ENCODE peak calls at places on chromosomes 1 and 21, in five cellular contexts. One of them, this sample, is unnamed.
A peak's percentile ranks its signal among the peaks of the same experiment; 100 is the strongest.

GRCh38 chr1:180151508-180151907 is 3.2 kb upstream of the QSOX1 start:
- DNase-seq in HCT116: no peak
- DNase-seq in SK-N-SH: no peak
- DNase-seq in GM12878: no peak
- DNase-seq in HepG2: no peak
- DNase-seq in this sample: no peak

GRCh38 chr1:27349784-27350672 is 8.2 kb downstream of the SYTL1 start:
- DNase-seq in HCT116: no peak
- DNase-seq in SK-N-SH: peak; percentile 94
- DNase-seq in GM12878: no peak
- DNase-seq in HepG2: no peak
- DNase-seq in this sample: no peak

GRCh38 chr1:87024936-87025537 is 110.6 kb downstream of the HS2ST1 start:
- DNase-seq in HCT116: peak; percentile 15
- DNase-seq in SK-N-SH: peak; percentile 34
- DNase-seq in GM12878: no peak
- DNase-seq in HepG2: peak; percentile 58
- DNase-seq in this sample: peak; percentile 56

GRCh38 chr1:37851271-37851670 is 8.1 kb downstream of the MTF1 start:
- DNase-seq in HCT116: no peak
- DNase-seq in SK-N-SH: no peak
- DNase-seq in GM12878: no peak
- DNase-seq in HepG2: no peak
- DNase-seq in this sample: no peak

GRCh38 chr1:8351693-8352470 is 34.0 kb downstream of the SLC45A1 start:
- DNase-seq in HCT116: no peak
- DNase-seq in SK-N-SH: peak; percentile 75
- DNase-seq in GM12878: no peak
- DNase-seq in HepG2: peak; percentile 45
- DNase-seq in this sample: peak; percentile 68

GRCh38 chr1:234699795-234700665 is 90.1 kb upstream of the IRF2BP2 start:
- DNase-seq in HCT116: peak; percentile 10
- DNase-seq in SK-N-SH: peak; percentile 36
- DNase-seq in GM12878: peak; percentile 83
- DNase-seq in HepG2: no peak
- DNase-seq in this sample: peak; percentile 74

GRCh38 chr1:216222302-216222701 is 200.9 kb downstream of the USH2A start:
- DNase-seq in HCT116: no peak
- DNase-seq in SK-N-SH: no peak
- DNase-seq in GM12878: no peak
- DNase-seq in HepG2: no peak
- DNase-seq in this sample: no peak

GRCh38 chr1:226603030-226603960 is 54.7 kb downstream of the STUM start:
- DNase-seq in HCT116: no peak
- DNase-seq in SK-N-SH: no peak
- DNase-seq in GM12878: no peak
- DNase-seq in HepG2: no peak
- DNase-seq in this sample: no peak

GRCh38 chr21:36692125-36692843 is 6.6 kb upstream of the SIM2 start:
- DNase-seq in HCT116: no peak
- DNase-seq in SK-N-SH: no peak
- DNase-seq in GM12878: no peak
- DNase-seq in HepG2: no peak
- DNase-seq in this sample: no peak

GRCh38 chr1:94463765-94464330 is 45.7 kb downstream of the ABCD3 start:
- DNase-seq in HCT116: peak; percentile 49
- DNase-seq in SK-N-SH: peak; percentile 4
- DNase-seq in GM12878: no peak
- DNase-seq in HepG2: peak; percentile 71
- DNase-seq in this sample: peak; percentile 17

GRCh38 chr21:38914531-38915385 is 109.0 kb downstream of the ETS2 start:
- DNase-seq in HCT116: peak; percentile 28
- DNase-seq in SK-N-SH: no peak
- DNase-seq in GM12878: no peak
- DNase-seq in HepG2: peak; percentile 25
- DNase-seq in this sample: no peak

GRCh38 chr1:152436593-152437338 is 22.7 kb upstream of the CRNN start:
- DNase-seq in HCT116: no peak
- DNase-seq in SK-N-SH: no peak
- DNase-seq in GM12878: no peak
- DNase-seq in HepG2: no peak
- DNase-seq in this sample: no peak

GRCh38 chr1:199688133-199688676 is 339.3 kb upstream of the NR5A2 start:
- DNase-seq in HCT116: no peak
- DNase-seq in SK-N-SH: no peak
- DNase-seq in GM12878: no peak
- DNase-seq in HepG2: no peak
- DNase-seq in this sample: no peak

GRCh38 chr21:25639922-25640670 is 1.0 kb downstream of the JAM2 start:
- DNase-seq in HCT116: no peak
- DNase-seq in SK-N-SH: peak; percentile 73
- DNase-seq in GM12878: no peak
- DNase-seq in HepG2: no peak
- DNase-seq in this sample: no peak

GRCh38 chr1:157095551-157095950 is 4.1 kb downstream of the ETV3L start:
- DNase-seq in HCT116: no peak
- DNase-seq in SK-N-SH: peak; percentile 10
- DNase-seq in GM12878: no peak
- DNase-seq in HepG2: no peak
- DNase-seq in this sample: no peak

GRCh38 chr1:31927661-31927980 is 10.5 kb downstream of the PTP4A2 start:
- DNase-seq in HCT116: no peak
- DNase-seq in SK-N-SH: no peak
- DNase-seq in GM12878: no peak
- DNase-seq in HepG2: no peak
- DNase-seq in this sample: no peak

GRCh38 chr1:234613128-234613875 is 3.3 kb upstream of the IRF2BP2 start:
- DNase-seq in HCT116: no peak
- DNase-seq in SK-N-SH: no peak
- DNase-seq in GM12878: no peak
- DNase-seq in HepG2: peak; percentile 55
- DNase-seq in this sample: no peak

GRCh38 chr1:37096523-37096922 is 62.2 kb upstream of the GRIK3 start:
- DNase-seq in HCT116: peak; percentile 16
- DNase-seq in SK-N-SH: peak; percentile 30
- DNase-seq in GM12878: no peak
- DNase-seq in HepG2: peak; percentile 63
- DNase-seq in this sample: peak; percentile 51

GRCh38 chr1:88180449-88181108 is 503.5 kb upstream of the PKN2 start:
- DNase-seq in HCT116: peak; percentile 71
- DNase-seq in SK-N-SH: peak; percentile 44
- DNase-seq in GM12878: peak; percentile 35
- DNase-seq in HepG2: peak; percentile 89
- DNase-seq in this sample: peak; percentile 62

GRCh38 chr1:44112486-44112885 is 6.1 kb upstream of the KLF17 start:
- DNase-seq in HCT116: no peak
- DNase-seq in SK-N-SH: no peak
- DNase-seq in GM12878: no peak
- DNase-seq in HepG2: no peak
- DNase-seq in this sample: no peak

GRCh38 chr1:202599669-202600431 is 110.4 kb downstream of the SYT2 start:
- DNase-seq in HCT116: peak; percentile 34
- DNase-seq in SK-N-SH: peak; percentile 80
- DNase-seq in GM12878: no peak
- DNase-seq in HepG2: peak; percentile 49
- DNase-seq in this sample: peak; percentile 74

GRCh38 chr1:40634901-40635655 is 30.4 kb downstream of the RIMS3 start:
- DNase-seq in HCT116: no peak
- DNase-seq in SK-N-SH: no peak
- DNase-seq in GM12878: no peak
- DNase-seq in HepG2: no peak
- DNase-seq in this sample: no peak

GRCh38 chr1:3367376-3367775 is 87.1 kb upstream of the ARHGEF16 start:
- DNase-seq in HCT116: no peak
- DNase-seq in SK-N-SH: no peak
- DNase-seq in GM12878: no peak
- DNase-seq in HepG2: no peak
- DNase-seq in this sample: no peak

GRCh38 chr1:3733603-3734591 is 18.4 kb upstream of the CCDC27 start:
- DNase-seq in HCT116: no peak
- DNase-seq in SK-N-SH: no peak
- DNase-seq in GM12878: no peak
- DNase-seq in HepG2: peak; percentile 27
- DNase-seq in this sample: no peak

GRCh38 chr1:208513799-208514198 is 269.6 kb upstream of the PLXNA2 start:
- DNase-seq in HCT116: no peak
- DNase-seq in SK-N-SH: no peak
- DNase-seq in GM12878: no peak
- DNase-seq in HepG2: no peak
- DNase-seq in this sample: no peak

GRCh38 chr1:243294723-243295121 is 38.9 kb downstream of the SDCCAG8 start:
- DNase-seq in HCT116: no peak
- DNase-seq in SK-N-SH: peak; percentile 11
- DNase-seq in GM12878: no peak
- DNase-seq in HepG2: no peak
- DNase-seq in this sample: no peak

GRCh38 chr1:36889478-36889845 is 144.9 kb downstream of the GRIK3 start:
- DNase-seq in HCT116: no peak
- DNase-seq in SK-N-SH: no peak
- DNase-seq in GM12878: no peak
- DNase-seq in HepG2: no peak
- DNase-seq in this sample: no peak

GRCh38 chr1:78101514-78101913 is 55.7 kb downstream of the GIPC2 start:
- DNase-seq in HCT116: peak; percentile 82
- DNase-seq in SK-N-SH: no peak
- DNase-seq in GM12878: no peak
- DNase-seq in HepG2: peak; percentile 8
- DNase-seq in this sample: no peak

GRCh38 chr1:170306948-170307347 is 161.2 kb downstream of the NTMT2 start:
- DNase-seq in HCT116: no peak
- DNase-seq in SK-N-SH: no peak
- DNase-seq in GM12878: no peak
- DNase-seq in HepG2: no peak
- DNase-seq in this sample: no peak

GRCh38 chr1:115089443-115090340 is at the start of gene TSPAN2:
- DNase-seq in HCT116: no peak
- DNase-seq in SK-N-SH: peak; percentile 93
- DNase-seq in GM12878: no peak
- DNase-seq in HepG2: no peak
- DNase-seq in this sample: peak; percentile 74

GRCh38 chr1:56397811-56398231 is 181.5 kb downstream of the PLPP3 start:
- DNase-seq in HCT116: no peak
- DNase-seq in SK-N-SH: no peak
- DNase-seq in GM12878: no peak
- DNase-seq in HepG2: no peak
- DNase-seq in this sample: no peak

DNA sequence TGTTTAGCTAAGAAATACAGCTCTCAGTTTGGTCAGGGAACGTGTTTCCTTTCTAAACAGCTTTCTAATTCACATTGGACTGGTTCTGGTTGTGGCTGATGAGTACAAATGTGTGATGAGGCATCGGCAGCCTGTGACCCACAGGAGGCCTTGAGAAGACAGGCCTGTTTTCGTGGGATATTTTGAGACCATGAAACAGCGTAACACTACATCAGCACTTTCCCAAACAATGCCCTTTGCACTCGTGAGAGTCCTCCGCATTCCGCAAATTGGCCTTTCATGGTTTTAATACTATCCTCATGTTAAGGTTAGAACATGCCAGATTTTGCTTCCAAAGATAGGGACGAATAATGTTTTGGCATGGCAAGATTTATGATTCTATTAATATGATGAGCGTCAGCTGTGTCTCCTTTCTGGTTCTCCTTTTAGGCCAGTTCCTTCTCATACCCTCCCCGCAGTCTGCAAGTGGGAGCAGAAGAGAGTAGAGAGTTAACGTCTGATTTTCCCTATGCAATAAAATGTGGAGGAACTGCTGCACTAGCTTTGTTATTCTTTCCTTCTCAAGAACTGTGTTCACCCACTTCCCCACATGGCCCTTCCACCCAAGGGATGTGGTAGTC is 84.3 kb upstream of the L1TD1 start:
- DNase-seq in HCT116: no peak
- DNase-seq in SK-N-SH: no peak
- DNase-seq in GM12878: no peak
- DNase-seq in HepG2: no peak
- DNase-seq in this sample: no peak
- TF ChIP-seq ZBTB33 in HCT116: no peak
- TF ChIP-seq ZBTB33 in SK-N-SH: no peak
- TF ChIP-seq ZBTB33 in GM12878: no peak
- TF ChIP-seq ZBTB33 in HepG2: no peak
- TF ChIP-seq ZBTB33 in this sample: no peak

DNA sequence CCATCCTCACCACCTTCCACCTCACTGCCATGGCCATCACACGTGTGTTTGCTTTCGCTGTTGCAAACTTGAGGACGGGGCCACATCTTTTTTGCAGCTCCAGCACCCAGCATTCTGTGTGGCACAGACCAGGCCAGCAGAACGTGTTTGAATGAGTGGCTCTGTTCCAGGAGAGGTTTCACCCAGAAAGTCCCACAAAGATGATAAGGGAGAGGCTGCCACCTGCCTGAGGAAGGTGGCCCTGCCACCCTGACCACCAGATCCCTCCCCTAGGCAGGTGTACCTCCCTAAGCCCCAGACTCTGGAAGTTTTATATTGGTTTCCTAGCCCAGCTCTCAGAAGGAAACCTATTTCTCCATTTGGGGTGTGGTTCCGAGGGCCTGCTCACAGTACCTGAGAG is 252.1 kb downstream of the KAZN start:
- DNase-seq in HCT116: peak; percentile 6
- DNase-seq in SK-N-SH: no peak
- DNase-seq in GM12878: no peak
- DNase-seq in HepG2: no peak
- DNase-seq in this sample: peak; percentile 55
- TF ChIP-seq ZBTB33 in HCT116: no peak
- TF ChIP-seq ZBTB33 in SK-N-SH: no peak
- TF ChIP-seq ZBTB33 in GM12878: no peak
- TF ChIP-seq ZBTB33 in HepG2: no peak
- TF ChIP-seq ZBTB33 in this sample: no peak

GRCh38 chr21:41957991-41958766 is 4.4 kb upstream of the C2CD2 start:
- DNase-seq in HCT116: peak; percentile 61
- DNase-seq in SK-N-SH: no peak
- DNase-seq in GM12878: no peak
- DNase-seq in HepG2: peak; percentile 80
- DNase-seq in this sample: peak; percentile 83
- TF ChIP-seq ZBTB33 in HCT116: no peak
- TF ChIP-seq ZBTB33 in SK-N-SH: peak; percentile 21
- TF ChIP-seq ZBTB33 in GM12878: no peak
- TF ChIP-seq ZBTB33 in HepG2: peak; percentile 18
- TF ChIP-seq ZBTB33 in this sample: no peak

DNA sequence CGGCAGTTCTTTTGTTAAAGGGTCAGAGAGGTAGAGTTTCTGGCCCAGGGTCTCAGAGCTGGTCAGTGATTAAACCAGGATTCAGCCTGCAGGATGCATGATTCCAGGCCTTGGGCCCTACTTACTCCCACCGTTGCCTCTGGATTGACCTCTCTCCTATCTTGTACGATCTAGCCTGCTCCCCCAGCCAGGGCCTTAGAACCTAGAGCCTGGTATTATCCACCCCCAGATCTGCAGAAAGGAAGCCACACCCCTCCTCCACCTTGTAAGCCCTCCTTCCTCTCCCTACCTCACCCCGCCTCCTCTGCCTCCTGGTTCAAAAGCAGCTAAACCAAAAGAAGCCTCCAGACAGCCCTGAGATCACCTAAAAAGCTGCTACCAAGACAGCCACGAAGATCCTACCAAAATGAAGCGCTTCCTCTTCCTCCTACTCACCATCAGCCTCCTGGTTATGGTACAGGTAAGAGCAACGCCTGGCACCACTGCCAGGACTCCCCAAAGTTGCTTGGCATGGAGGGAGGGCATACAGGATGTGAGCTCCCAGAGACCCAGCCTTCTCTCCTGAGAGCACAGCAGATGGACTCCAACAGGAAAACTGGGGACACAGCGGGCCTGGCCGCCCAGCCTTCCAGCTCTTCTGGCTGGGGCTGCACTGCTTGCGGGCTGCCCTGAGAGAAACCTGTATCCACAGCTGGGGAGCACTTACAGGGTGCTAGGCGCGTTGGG is at the start of gene CD52:
- DNase-seq in HCT116: no peak
- DNase-seq in SK-N-SH: no peak
- DNase-seq in GM12878: peak; percentile 65
- DNase-seq in HepG2: no peak
- DNase-seq in this sample: peak; percentile 86
- TF ChIP-seq ZBTB33 in HCT116: no peak
- TF ChIP-seq ZBTB33 in SK-N-SH: no peak
- TF ChIP-seq ZBTB33 in GM12878: no peak
- TF ChIP-seq ZBTB33 in HepG2: no peak
- TF ChIP-seq ZBTB33 in this sample: no peak

This sample was measured in K562.